ENCODE peak calls at places on chromosomes 4 and X, in seven cellular contexts. H is IMR-90, U is lower leg skin, W is A549, B is endothelial cell of umbilical vein, I is stomach, C is ovary. A is an unnamed sample.

GRCh38 chr4:150229538-150229937 is 151.3 kb downstream of the DCLK2 start:
- DNase-seq in W (no peak), I (no peak), H (peak; percentile 93), U (no peak), C (no peak), B (peak; percentile 85), A (no peak)

GRCh38 chrX:109384569-109385174 is 97.2 kb downstream of the GUCY2F start:
- DNase-seq in C (no peak), U (no peak), B (peak; percentile 28), H (peak; percentile 10), W (no peak), I (no peak), A (no peak)

GRCh38 chr4:141646969-141647368 is 10.6 kb downstream of the IL15 start:
- DNase-seq in C (no peak), B (no peak), H (peak; percentile 77), W (no peak), I (no peak), U (no peak), A (no peak)

GRCh38 chr4:57195622-57196021 is 85.4 kb upstream of the IGFBP7 start:
- DNase-seq in I (no peak), C (no peak), H (no peak), U (no peak), W (no peak), B (no peak), A (no peak)

GRCh38 chr4:40916880-40917279 is 167.1 kb downstream of the NSUN7 start:
- DNase-seq in H (no peak), U (no peak), I (peak; percentile 42), W (peak; percentile 36), C (no peak), B (peak; percentile 42), A (no peak)

GRCh38 chr4:33881176-33881575 is 2363.1 kb downstream of the ARAP2 start:
- DNase-seq in I (no peak), H (no peak), C (no peak), W (no peak), U (no peak), B (no peak), A (no peak)

GRCh38 chrX:109709129-109709631 is 23.9 kb downstream of the ACSL4 start:
- DNase-seq in B (peak; percentile 6), H (peak; percentile 65), U (no peak), W (no peak), I (no peak), C (no peak), A (no peak)

GRCh38 chrX:110341189-110342035 is 17.2 kb upstream of the RTL9 start:
- DNase-seq in C (no peak), I (no peak), B (no peak), U (peak; percentile 15), W (no peak), H (peak; percentile 91), A (no peak)

GRCh38 chr4:184453402-184454160 is 20.8 kb downstream of the IRF2 start:
- DNase-seq in H (peak; percentile 95), W (no peak), U (no peak), B (peak; percentile 80), C (no peak), I (peak; percentile 49), A (no peak)

GRCh38 chrX:37060999-37061398 is 52.8 kb downstream of the FAM47C start:
- DNase-seq in H (peak; percentile 41), I (no peak), U (no peak), W (no peak), B (peak; percentile 57), C (no peak), A (no peak)

GRCh38 chr4:38463268-38463958 is 200.6 kb upstream of the KLF3 start:
- DNase-seq in I (no peak), B (no peak), W (no peak), U (no peak), C (no peak), H (no peak), A (no peak)

GRCh38 chrX:153689654-153690465 is 2.1 kb downstream of the SLC6A8 start:
- DNase-seq in H (peak; percentile 23), C (peak; percentile 30), U (no peak), I (no peak), B (no peak), W (no peak), A (no peak)

GRCh38 chr4:143351149-143351691 is 14.5 kb downstream of the GAB1 start:
- DNase-seq in U (no peak), C (no peak), B (no peak), W (no peak), H (no peak), I (no peak), A (no peak)

GRCh38 chrX:13864264-13864663 is 47.4 kb upstream of the GPM6B start:
- DNase-seq in C (no peak), W (no peak), B (no peak), U (no peak), I (no peak), H (peak; percentile 30), A (no peak)

GRCh38 chr4:99816611-99817309 is at the start of gene DAPP1:
- DNase-seq in H (no peak), B (no peak), W (no peak), U (peak; percentile 80), C (no peak), I (peak; percentile 74), A (no peak)

GRCh38 chrX:63350551-63350950 is 581 bp downstream of the SPIN4 start:
- DNase-seq in W (peak; percentile 14), C (peak; percentile 24), U (no peak), I (no peak), B (peak; percentile 30), H (no peak), A (peak; percentile 18)

GRCh38 chr4:182752158-182752910 is 164.9 kb downstream of the DCTD start:
- DNase-seq in C (no peak), B (peak; percentile 67), I (no peak), H (peak; percentile 83), W (no peak), U (no peak), A (no peak)

GRCh38 chr4:102139132-102139573 is 206.1 kb downstream of the SLC39A8 start:
- DNase-seq in H (no peak), U (peak; percentile 16), W (no peak), B (peak; percentile 98), I (no peak), C (no peak), A (peak; percentile 16)

GRCh38 chrX:122572461-122572860 is 611.6 kb upstream of the GRIA3 start:
- DNase-seq in C (no peak), B (no peak), U (no peak), I (no peak), W (no peak), H (peak; percentile 4), A (no peak)

GRCh38 chr4:4849524-4850193 is 9.8 kb upstream of the MSX1 start:
- DNase-seq in W (no peak), I (no peak), B (no peak), U (no peak), C (no peak), H (no peak), A (no peak)

GRCh38 chrX:75596178-75596577 is 73.3 kb upstream of the ZDHHC15 start:
- DNase-seq in B (no peak), W (no peak), I (no peak), H (no peak), U (no peak), C (no peak), A (no peak)

GRCh38 chr4:8191136-8191747 is 7.8 kb upstream of the SH3TC1 start:
- DNase-seq in W (no peak), U (peak; percentile 70), C (no peak), I (peak; percentile 63), B (peak; percentile 99), H (peak; percentile 44), A (peak; percentile 65)

GRCh38 chrX:38800981-38801845 is at the start of gene MID1IP1:
- DNase-seq in C (peak; percentile 91), W (peak; percentile 91), B (peak; percentile 91), U (peak; percentile 85), I (peak; percentile 88), H (peak; percentile 89), A (peak; percentile 89)
- TF ChIP-seq POLR2A in C (peak; percentile 75), W (no peak), B (peak; percentile 38), U (no peak), I (no peak), H (peak; percentile 60), A (peak; percentile 13)

GRCh38 chr4:109560687-109561452 is 824 bp downstream of the MCUB start:
- DNase-seq in U (peak; percentile 28), H (peak; percentile 81), B (peak; percentile 74), I (no peak), W (peak; percentile 34), C (peak; percentile 32), A (peak; percentile 64)
- TF ChIP-seq POLR2A in U (no peak), H (no peak), B (no peak), I (no peak), W (no peak), C (no peak), A (no peak)

GRCh38 chrX:48579259-48579658 is 5.0 kb downstream of the RBM3 start:
- DNase-seq in B (no peak), H (no peak), U (no peak), I (no peak), W (no peak), C (no peak), A (no peak)

GRCh38 chrX:48576108-48576507 is 1.8 kb downstream of the RBM3 start:
- DNase-seq in H (no peak), W (no peak), B (no peak), U (no peak), I (no peak), C (no peak), A (no peak)

GRCh38 chrX:48575642-48576041 is 1.4 kb downstream of the RBM3 start:
- DNase-seq in U (no peak), H (no peak), W (no peak), B (no peak), C (no peak), I (no peak), A (no peak)

GRCh38 chrX:48580662-48581061 is 6.4 kb downstream of the RBM3 start:
- DNase-seq in W (no peak), C (no peak), H (no peak), U (no peak), I (no peak), B (no peak), A (no peak)

DNA sequence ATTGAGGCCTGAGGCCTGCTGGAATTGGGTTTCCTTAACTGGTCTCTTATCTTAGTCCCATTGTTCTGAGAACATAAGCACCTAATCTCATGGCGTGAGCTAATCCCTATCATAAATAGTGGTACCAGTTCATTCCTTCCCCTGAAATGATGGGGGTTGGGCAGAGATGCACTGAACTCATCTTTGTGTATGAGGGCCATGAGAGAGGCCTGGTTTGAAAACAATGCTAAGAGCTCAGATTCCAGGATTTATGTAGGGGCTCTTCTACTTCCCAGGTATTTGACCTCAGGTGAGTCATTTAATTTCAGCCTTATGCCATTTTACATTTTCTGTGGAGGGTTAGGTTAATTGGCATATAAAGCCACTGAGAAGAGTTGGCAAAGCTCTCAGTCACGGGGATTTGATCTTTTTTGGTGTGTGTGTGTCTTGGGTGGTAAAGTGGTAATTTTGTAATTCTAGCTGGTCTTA is 4.4 kb downstream of the RBM3 start:
- DNase-seq in I (no peak), W (no peak), U (no peak), C (no peak), H (no peak), B (no peak), A (no peak)
- TF ChIP-seq POLR2A in I (no peak), W (no peak), U (no peak), C (no peak), H (peak; percentile 63), B (no peak), A (no peak)

DNA sequence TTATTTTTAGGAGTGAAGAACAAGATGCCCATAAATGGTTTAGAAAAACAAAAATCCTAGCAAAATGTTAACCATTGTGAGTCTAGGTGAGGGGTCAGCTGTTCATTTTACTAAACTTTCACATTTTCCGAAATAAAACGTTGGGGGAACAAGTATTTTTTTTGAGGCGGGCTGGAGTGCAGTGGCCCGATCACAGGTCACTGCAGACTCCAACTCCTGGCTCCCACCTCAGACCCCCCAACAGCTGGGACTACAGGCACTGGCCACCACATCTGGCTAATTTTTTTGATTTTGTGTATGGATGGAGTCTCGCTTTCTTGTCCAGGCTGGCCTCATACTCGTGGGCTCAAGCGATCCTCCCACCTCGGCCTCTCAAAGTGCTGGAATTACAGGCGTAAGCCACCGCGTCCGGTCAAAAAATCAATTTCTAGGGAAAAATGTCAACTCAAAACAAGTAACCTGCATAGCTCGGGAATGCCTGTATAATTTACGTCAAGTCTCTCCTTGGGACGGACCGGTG is 741 bp upstream of the TAF1 start:
- DNase-seq in H (no peak), W (no peak), C (no peak), B (no peak), I (no peak), U (no peak), A (no peak)
- TF ChIP-seq POLR2A in H (peak; percentile 62), W (no peak), C (peak; percentile 73), B (no peak), I (no peak), U (no peak), A (no peak)